ENCODE peak calls at places on chromosomes 6 and 20, in four cellular contexts. D, U, E and H are unnamed samples.

GRCh38 chr6:16464045-16464444 is 225.7 kb downstream of the GMPR start:
- DNase-seq in E (no peak), D (no peak), U (no peak), H (no peak)

GRCh38 chr6:140156131-140156530 is 781.7 kb upstream of the CITED2 start:
- DNase-seq in D (no peak), U (no peak), E (no peak), H (no peak)

GRCh38 chr6:106976270-106976669 is 1.7 kb upstream of the CD24 start:
- DNase-seq in U (no peak), D (no peak), E (no peak), H (no peak)

GRCh38 chr6:152267967-152268845 is 369.0 kb downstream of the SYNE1 start:
- DNase-seq in U (peak), E (no peak), D (peak), H (no peak)

GRCh38 chr6:167787896-167788530 is 38.7 kb upstream of the AFDN start:
- DNase-seq in E (no peak), U (no peak), D (peak), H (no peak)

GRCh38 chr6:94478178-94479140 is 1059.1 kb upstream of the EPHA7 start:
- DNase-seq in E (no peak), D (no peak), U (no peak), H (no peak)

GRCh38 chr6:112480551-112480950 is 133.4 kb downstream of the RFPL4B start:
- DNase-seq in D (peak), E (no peak), U (peak), H (no peak)

GRCh38 chr6:33592595-33593413 is 12.7 kb upstream of the BAK1 start:
- DNase-seq in D (peak), E (no peak), U (no peak), H (no peak)

GRCh38 chr6:149012040-149012545 is 265.3 kb downstream of the UST start:
- DNase-seq in D (peak), E (no peak), U (peak), H (peak)

GRCh38 chr6:30151580-30151979 is 9.4 kb downstream of the TRIM10 start:
- DNase-seq in E (no peak), D (no peak), U (no peak), H (no peak)

GRCh38 chr20:50508171-50508761 is 1.9 kb upstream of the PTPN1 start:
- DNase-seq in D (no peak), E (no peak), U (no peak), H (no peak)

GRCh38 chr20:50501970-50502745 is 8.0 kb upstream of the PTPN1 start:
- DNase-seq in D (no peak), U (no peak), E (no peak), H (no peak)

GRCh38 chr20:50509923-50510705 is at the start of gene PTPN1:
- DNase-seq in U (peak), E (peak), D (peak), H (peak)

GRCh38 chr20:50504231-50504823 is 5.9 kb upstream of the PTPN1 start:
- DNase-seq in U (no peak), E (no peak), D (peak), H (no peak)

GRCh38 chr20:50506270-50506579 is 4.0 kb upstream of the PTPN1 start:
- DNase-seq in U (no peak), D (peak), E (no peak), H (no peak)
- TF ChIP-seq CTCF in U (no peak), D (peak), E (no peak), H (no peak)

DNA sequence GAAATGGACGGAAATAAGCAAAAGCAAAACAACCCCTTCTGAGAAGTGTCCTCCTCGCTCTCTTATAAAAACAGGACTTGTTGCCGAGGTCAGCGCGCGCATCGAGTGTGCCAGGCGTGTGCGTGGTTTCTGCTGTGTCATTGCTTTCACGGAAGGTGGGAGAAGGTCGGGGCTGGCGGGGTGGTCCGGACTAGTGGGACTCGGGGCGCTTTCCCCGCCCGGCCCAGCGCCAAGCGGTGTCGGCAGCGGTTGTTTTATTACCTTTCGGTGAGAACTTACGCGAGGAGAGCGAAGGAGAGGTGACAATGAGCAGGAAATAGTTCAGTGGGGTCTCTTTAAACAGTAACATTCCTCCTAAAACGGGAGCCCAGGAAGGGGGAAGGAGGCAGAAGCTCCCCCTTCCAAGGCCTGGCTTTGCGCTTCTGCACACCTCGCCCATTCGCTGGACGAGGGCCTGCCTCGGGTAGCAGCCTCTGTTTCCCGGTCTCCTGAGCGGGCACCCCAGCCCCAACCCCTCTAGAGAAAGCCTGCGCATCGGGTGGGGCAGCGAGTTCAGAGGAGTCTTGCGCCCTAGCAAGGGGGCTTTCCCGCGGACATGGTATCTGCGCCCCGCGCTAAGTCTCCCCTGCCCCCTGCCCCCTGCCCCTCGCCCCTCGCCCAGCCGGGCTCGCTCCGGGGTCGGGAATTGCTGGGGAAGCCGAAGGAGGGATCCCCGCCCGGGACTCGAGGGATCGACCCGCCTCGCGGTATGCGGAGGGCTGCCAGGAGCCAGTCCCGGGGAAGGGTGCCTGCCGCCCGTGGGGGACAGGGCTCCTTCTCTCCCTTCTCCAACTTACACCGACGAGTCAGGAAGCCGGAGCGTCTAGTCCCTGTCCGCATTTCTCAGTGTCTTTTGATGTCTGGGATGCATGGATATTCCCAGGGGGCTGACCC is 1.2 kb upstream of the TBXT start:
- DNase-seq in D (peak), E (no peak), U (no peak), H (no peak)
- H3K4me3 ChIP-seq in D (no peak), E (peak), U (no peak), H (no peak)

DNA sequence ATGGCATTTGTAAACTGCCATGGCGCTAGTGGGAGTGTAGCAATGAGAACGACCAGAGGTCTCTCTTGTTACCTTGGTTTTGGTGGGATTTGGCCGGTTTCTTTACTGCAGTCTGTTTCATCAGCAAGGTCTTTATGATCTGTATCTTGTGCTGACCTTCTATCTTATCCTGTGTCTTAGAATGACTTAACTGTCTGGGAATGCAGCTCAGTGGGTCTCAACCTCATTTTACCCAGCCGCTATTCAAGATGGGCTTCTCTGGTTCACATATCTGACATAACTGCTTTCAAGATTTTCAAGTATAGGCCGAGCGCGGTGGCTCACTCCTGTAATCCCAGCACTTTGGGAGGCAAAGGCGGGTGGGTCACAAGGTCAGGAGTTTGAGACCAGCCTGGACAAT is 1.9 kb upstream of the SFT2D1 start:
- DNase-seq in E (no peak), U (no peak), D (no peak), H (no peak)
- TF ChIP-seq CTCF in E (no peak), U (no peak), D (no peak), H (no peak)

DNA sequence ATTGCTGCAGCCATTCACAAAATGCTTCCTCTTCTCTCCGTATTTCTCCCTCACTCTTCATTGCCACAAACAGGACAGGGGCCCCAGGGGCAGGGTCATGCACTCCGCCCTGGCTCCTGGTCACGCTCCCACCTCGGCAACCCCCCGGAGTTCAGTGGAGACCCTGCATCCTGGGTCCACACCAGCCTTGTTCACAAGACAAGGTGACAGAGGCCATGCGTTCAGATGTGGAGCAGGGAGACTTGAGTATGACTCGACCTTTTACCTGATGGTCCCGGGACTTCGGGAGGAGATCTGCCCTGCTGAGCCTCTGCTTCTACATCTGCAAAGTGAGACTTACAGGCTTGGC is 49.4 kb downstream of the ANKRD60 start:
- DNase-seq in U (no peak), D (no peak), E (no peak), H (no peak)
- H3K4me3 ChIP-seq in U (no peak), D (peak), E (no peak), H (peak)

GRCh38 chr20:46312075-46312944 is 4.0 kb upstream of the CDH22 start:
- DNase-seq in U (no peak), D (peak), E (no peak), H (no peak)
- TF ChIP-seq CTCF in U (no peak), D (no peak), E (no peak), H (no peak)

DNA sequence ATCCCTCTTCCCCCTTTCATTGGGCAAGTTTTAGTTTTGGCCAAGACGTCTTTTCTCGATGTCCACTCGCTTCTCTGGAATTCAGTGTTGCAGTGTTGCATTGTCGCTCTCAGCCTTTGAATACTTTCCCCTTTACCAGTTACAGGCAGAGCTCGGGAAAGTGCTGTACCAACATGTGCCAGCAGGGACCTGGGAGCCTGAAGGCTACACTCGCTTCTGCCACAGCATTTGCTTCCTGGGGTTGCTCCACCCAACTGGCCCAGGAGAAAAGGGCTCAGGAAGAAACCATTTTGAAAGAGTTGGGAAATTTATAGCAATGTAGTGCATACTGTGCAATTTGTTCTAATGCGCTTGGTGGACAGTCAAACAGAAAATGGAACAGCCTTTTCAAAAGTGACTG is 78.6 kb downstream of the LINC00237 start:
- DNase-seq in E (no peak), U (no peak), D (no peak), H (no peak)
- H3K4me3 ChIP-seq in E (no peak), U (no peak), D (no peak), H (no peak)